ENCODE peak calls at places on chromosomes 3 and 15, in five cellular contexts. Q is uterus, T is neural crest cell, X is Right ventricle myocardium superior, G is NCI-H524. V is an unnamed sample.

GRCh38 chr3:134677196-134677986 is 26.6 kb upstream of the KY start:
- DNase-seq in Q (no peak), T (no peak), X (peak; percentile 50), G (peak; percentile 21), V (no peak)

GRCh38 chr3:111027868-111028267 is 43.7 kb upstream of the NECTIN3 start:
- DNase-seq in Q (no peak), T (no peak), X (no peak), G (no peak), V (no peak)

GRCh38 chr15:38857814-38858213 is 293.2 kb upstream of the RASGRP1 start:
- DNase-seq in Q (no peak), T (no peak), X (no peak), G (no peak), V (no peak)

GRCh38 chr3:34001990-34002389 is 203.6 kb downstream of the PDCD6IP start:
- DNase-seq in Q (no peak), T (no peak), X (no peak), G (no peak), V (no peak)

GRCh38 chr3:184584001-184584891 is 22.7 kb downstream of the EPHB3 start:
- DNase-seq in Q (no peak), T (no peak), X (no peak), G (peak; percentile 68), V (no peak)

GRCh38 chr3:184460276-184460675 is 80.4 kb downstream of the CHRD start:
- DNase-seq in Q (no peak), T (no peak), X (no peak), G (no peak), V (peak; percentile 70)

GRCh38 chr3:39415983-39416382 is 9.5 kb downstream of the RPSA start:
- DNase-seq in Q (no peak), T (no peak), X (no peak), G (no peak), V (no peak)

GRCh38 chr3:122760457-122761271 is 33.0 kb downstream of the HSPBAP1 start:
- DNase-seq in Q (no peak), T (no peak), X (no peak), G (no peak), V (no peak)

GRCh38 chr3:13706886-13707285 is 158.0 kb downstream of the FBLN2 start:
- DNase-seq in Q (peak; percentile 4), T (no peak), X (no peak), G (no peak), V (no peak)

V was measured in esophagus muscularis mucosa.